ENCODE peak calls at places on chromosomes 12 and 14, in nine cellular contexts. O, V, L, Y, J, B, D, A and Q are unnamed samples. For H3K36me3, the result is how much of the 10 kb centered on the place peaks cover.

GRCh38 chr14:70098257-70098809 is 90.4 kb downstream of the SLC8A3 start:
- DNase-seq in B (no peak), A (no peak), D (no peak), O (no peak), J (no peak), Y (no peak), V (peak), L (no peak), Q (no peak)

GRCh38 chr14:25400607-25401206 is 350.8 kb upstream of the STXBP6 start:
- DNase-seq in D (peak), O (no peak), V (peak), L (peak), J (peak), Y (peak), B (no peak), A (peak), Q (no peak)

GRCh38 chr12:83199069-83199468 is 512.4 kb downstream of the TMTC2 start:
- DNase-seq in V (no peak), A (no peak), L (no peak), J (peak), Y (no peak), B (no peak), O (no peak), D (no peak), Q (no peak)

GRCh38 chr14:30125322-30125944 is 197.8 kb upstream of the PRKD1 start:
- DNase-seq in A (no peak), J (no peak), B (no peak), L (no peak), D (no peak), V (peak), Y (no peak), O (no peak), Q (no peak)

GRCh38 chr14:81331229-81332026 is 68.7 kb downstream of the STON2 start:
- DNase-seq in O (no peak), D (no peak), L (no peak), Y (no peak), A (no peak), J (no peak), B (no peak), V (no peak), Q (no peak)

GRCh38 chr14:56278383-56278782 is 160.2 kb downstream of the PELI2 start:
- DNase-seq in O (no peak), D (no peak), B (no peak), L (no peak), Y (no peak), A (no peak), V (no peak), J (no peak), Q (no peak)

GRCh38 chr12:30417697-30418231 is 277.9 kb downstream of the IPO8 start:
- DNase-seq in B (peak), Y (peak), D (no peak), V (peak), L (no peak), A (no peak), O (no peak), J (no peak), Q (no peak)

GRCh38 chr14:33357225-33358010 is 418.7 kb downstream of the NPAS3 start:
- DNase-seq in O (no peak), Y (no peak), D (no peak), B (no peak), A (no peak), V (no peak), L (peak), J (no peak), Q (no peak)

GRCh38 chr12:117188961-117189724 is 1.1 kb downstream of the FBXO21 start:
- DNase-seq in V (peak), A (no peak), Y (peak), L (no peak), D (no peak), B (peak), J (peak), O (peak), Q (no peak)

GRCh38 chr14:68780358-68781160 is 12.3 kb downstream of the ZFP36L1 start:
- DNase-seq in O (peak), A (no peak), V (peak), D (no peak), B (peak), L (no peak), Y (no peak), J (no peak), Q (peak)

GRCh38 chr14:103084021-103084919 is at the start of gene LBHD2:
- DNase-seq in A (no peak), O (no peak), J (peak), L (no peak), V (peak), D (peak), B (peak), Y (no peak), Q (peak)

GRCh38 chr14:103519043-103519836 is 3.4 kb downstream of the CKB start:
- DNase-seq in D (peak), V (peak), O (no peak), B (peak), Y (no peak), J (no peak), L (no peak), A (no peak), Q (peak)

GRCh38 chr12:24955389-24955788 is 6.5 kb upstream of the BCAT1 start:
- DNase-seq in O (no peak), V (no peak), Y (no peak), J (no peak), D (no peak), A (no peak), B (no peak), L (no peak), Q (no peak)

GRCh38 chr12:47729233-47729632 is 3.9 kb upstream of the ENDOU start:
- DNase-seq in J (no peak), Y (no peak), A (no peak), D (no peak), V (peak), L (no peak), O (no peak), B (no peak), Q (no peak)

GRCh38 chr14:72929316-72930080 is 3.2 kb downstream of the DCAF4 start:
- DNase-seq in L (no peak), V (no peak), Y (no peak), D (no peak), B (no peak), J (no peak), O (no peak), A (no peak), Q (no peak)

DNA sequence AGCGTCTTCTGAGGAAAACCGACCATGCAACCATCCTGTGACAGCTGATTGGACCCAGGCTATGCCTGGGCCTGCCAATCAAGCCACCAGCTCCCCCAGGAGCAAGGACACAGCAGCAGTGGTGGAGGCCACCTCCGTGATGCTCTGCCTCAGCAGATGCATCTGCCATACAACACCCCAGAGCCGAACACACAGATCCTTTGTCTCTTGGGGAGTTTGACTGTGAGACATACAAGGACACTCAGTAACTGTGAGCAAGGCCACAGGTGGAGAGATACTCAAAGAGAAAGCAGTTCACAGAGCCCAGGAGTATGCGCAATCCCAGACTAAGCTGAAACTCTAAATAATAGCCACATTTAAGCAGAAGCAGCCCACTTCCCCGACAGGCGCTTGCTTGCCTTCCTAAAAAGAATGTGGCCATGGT is 10.0 kb upstream of the CNIH1 start:
- DNase-seq in O (no peak), L (no peak), A (no peak), J (no peak), Y (no peak), V (no peak), D (no peak), B (no peak), Q (no peak)
- H3K36me3 ChIP-seq in O (under half), L (under half), A (under half), J (under half), Y (under half), V (under half), D (under half), B (under half), Q (under half)

GRCh38 chr12:121135320-121135719 is 2.6 kb downstream of the P2RX7 start:
- DNase-seq in O (no peak), L (no peak), V (no peak), Y (no peak), D (no peak), J (no peak), A (no peak), B (no peak), Q (no peak)

GRCh38 chr12:121130866-121131373 is 1.8 kb upstream of the P2RX7 start:
- DNase-seq in J (no peak), V (no peak), Y (no peak), D (no peak), O (no peak), A (no peak), L (no peak), B (no peak), Q (no peak)

GRCh38 chr12:121133838-121134237 is 1.2 kb downstream of the P2RX7 start:
- DNase-seq in L (no peak), V (no peak), B (no peak), Y (no peak), O (no peak), A (no peak), D (no peak), J (no peak), Q (no peak)

GRCh38 chr12:121131941-121132341 is 735 bp upstream of the P2RX7 start:
- DNase-seq in O (no peak), D (no peak), Y (no peak), J (no peak), B (no peak), L (no peak), V (no peak), A (no peak), Q (no peak)

DNA sequence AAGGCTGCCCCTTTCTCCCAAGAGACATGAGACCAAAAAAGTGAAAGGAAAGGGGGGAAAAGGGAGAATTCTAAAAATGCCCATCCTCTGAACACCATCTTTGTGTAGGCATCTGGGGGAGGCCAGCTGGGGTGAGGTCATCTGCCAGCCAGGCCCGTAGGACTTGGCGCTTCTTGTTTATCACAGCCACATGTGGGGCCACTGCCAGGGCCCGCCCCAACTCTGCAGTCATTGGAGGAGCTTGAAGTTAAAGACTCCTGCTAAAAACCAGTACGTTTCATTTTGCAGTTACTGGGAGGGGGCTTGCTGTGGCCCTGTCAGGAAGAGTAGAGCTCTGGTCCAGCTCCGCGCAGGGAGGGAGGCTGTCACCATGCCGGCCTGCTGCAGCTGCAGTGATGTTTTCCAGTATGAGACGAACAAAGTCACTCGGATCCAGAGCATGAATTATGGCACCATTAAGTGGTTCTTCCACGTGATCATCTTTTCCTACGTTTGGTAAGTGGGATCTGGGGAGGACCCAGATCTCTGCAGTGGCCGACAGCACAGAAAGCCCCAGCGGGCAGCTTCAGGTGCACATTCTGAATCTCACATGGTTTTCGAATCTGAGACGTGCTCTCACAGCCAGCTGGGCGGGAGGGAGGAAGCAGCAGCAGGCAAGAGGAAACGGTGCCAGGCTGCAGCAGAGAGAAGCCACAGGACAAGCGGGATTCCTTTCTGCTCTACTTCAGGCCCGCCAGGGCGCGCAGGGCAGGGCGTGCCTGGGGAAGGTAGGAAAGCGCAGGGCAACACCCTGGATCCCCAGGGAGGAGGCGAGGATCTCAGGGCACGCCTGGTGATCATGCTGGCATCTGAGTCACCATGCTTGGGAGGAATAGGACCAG is at the start of gene P2RX7:
- DNase-seq in B (peak), L (peak), Y (peak), D (peak), O (peak), A (no peak), V (peak), J (peak), Q (peak)
- H3K4me3 ChIP-seq in B (peak), L (no peak), Y (peak), D (peak), O (peak), A (no peak), V (peak), J (peak), Q (peak)

DNA sequence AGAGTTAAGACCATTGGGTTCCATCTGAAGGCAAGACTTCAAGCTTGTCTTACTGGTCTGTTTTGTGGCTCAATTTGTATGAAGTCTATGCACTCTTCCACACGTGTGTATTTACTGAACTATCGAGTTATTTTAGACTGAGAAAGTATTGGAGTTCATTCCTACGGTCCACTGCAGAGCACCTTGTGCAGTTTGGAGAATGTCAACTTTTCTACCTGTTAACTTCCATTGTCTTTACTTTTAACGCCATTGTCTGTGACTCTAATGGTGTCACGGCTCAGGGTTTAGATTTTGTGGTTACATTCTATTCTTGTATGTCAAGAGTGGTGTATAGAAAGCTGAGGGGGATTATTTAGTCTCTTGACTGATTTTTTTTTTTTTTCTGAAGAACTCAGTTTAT is 3.8 kb downstream of the HIF1A start:
- DNase-seq in V (no peak), J (no peak), A (no peak), B (no peak), Y (no peak), L (no peak), O (no peak), D (no peak), Q (no peak)
- H3K36me3 ChIP-seq in V (under half), J (under half), A (under half), B (under half), Y (under half), L (under half), O (under half), D (under half), Q (under half)

DNA sequence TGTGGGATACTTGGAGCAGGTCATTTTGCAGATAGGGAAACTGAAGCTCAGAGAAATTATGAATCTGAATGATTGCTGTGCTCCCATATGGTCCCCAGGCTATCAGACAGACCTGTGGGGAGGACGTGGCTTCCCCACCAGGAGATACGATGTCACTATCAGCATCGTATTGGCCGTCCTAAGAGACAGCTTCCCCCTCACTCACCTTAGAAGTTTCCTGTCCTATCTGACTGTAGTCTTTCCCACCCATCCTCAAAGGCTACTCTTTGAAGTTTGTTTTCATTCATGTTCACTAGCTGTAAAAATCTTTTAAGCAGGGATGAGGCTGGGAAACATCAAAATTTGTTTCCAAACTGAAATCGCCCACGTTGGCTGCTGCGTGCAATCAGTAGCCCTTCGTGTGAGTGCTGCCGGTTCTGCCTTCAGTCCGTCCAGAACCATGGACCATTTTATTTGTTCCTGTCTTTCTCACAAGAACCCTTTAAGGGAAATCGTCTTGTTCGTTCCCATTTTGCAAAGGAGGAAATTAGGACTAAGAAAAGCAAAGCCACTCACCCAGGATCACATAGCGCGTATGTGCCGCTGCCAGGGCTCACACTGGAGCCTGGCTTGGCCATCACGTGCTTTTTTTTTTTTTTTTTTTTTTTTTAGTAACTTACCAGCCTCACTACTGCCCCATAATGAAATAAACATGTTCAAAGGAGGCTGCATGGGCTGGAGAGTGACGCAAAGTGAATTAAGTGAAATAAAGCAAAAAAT is 1.0 kb upstream of the KDM2B start:
- DNase-seq in B (no peak), D (peak), L (peak), J (no peak), Y (no peak), O (no peak), V (peak), A (no peak), Q (no peak)
- H3K4me3 ChIP-seq in B (peak), D (peak), L (peak), J (peak), Y (peak), O (peak), V (peak), A (peak), Q (peak)

DNA sequence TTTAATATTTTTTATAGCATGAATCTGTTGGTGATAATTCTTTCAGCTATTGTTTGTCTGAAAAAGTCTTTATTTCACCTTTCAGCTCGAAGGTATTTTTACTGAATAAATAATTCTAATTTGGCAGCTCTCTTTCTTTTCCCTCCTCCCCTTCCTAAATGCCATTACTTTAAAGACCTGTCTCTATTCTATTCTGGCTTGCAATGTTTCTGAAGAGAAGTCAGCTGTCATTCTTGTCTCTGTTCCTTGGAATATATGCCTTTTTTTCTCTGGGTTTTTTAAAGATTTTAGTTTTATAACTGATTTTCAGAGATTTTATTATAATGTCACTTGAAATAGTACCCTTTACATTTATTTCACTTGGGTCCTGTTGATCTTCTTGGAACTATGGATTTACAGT is 237.9 kb upstream of the DAAM1 start:
- DNase-seq in D (no peak), V (no peak), B (no peak), A (no peak), J (no peak), L (no peak), Y (no peak), O (no peak), Q (no peak)
- H3K36me3 ChIP-seq in D (under half), V (under half), B (under half), A (under half), J (under half), L (under half), Y (under half), O (under half), Q (under half)